ENCODE peak calls at places on chromosome 2, in five cellular contexts. N is K562, L is HepG2, F is GM12878, T is SK-N-SH. Z is an unnamed sample.

GRCh38 chr2:142815375-142815774 is 62.1 kb upstream of the KYNU start:
- DNase-seq in N (no peak), F (no peak), L (no peak), T (no peak), Z (no peak)

GRCh38 chr2:199603748-199604291 is 146.1 kb upstream of the SATB2 start:
- DNase-seq in N (no peak), L (no peak), F (no peak), T (peak), Z (no peak)

GRCh38 chr2:174158003-174158402 is 90.3 kb downstream of the OLA1 start:
- DNase-seq in L (peak), N (peak), F (peak), T (peak), Z (peak)

GRCh38 chr2:221926327-221926726 is 354.2 kb upstream of the EPHA4 start:
- DNase-seq in N (no peak), L (no peak), F (no peak), T (no peak), Z (no peak)

GRCh38 chr2:213232649-213233437 is 51.4 kb upstream of the SPAG16 start:
- DNase-seq in F (peak), T (no peak), L (no peak), N (no peak), Z (no peak)

GRCh38 chr2:54042908-54043620 is 72.3 kb upstream of the PSME4 start:
- DNase-seq in N (no peak), F (no peak), L (no peak), T (no peak), Z (no peak)

GRCh38 chr2:53202063-53202462 is 565.5 kb upstream of the CHAC2 start:
- DNase-seq in N (no peak), L (peak), F (no peak), T (no peak), Z (no peak)

GRCh38 chr2:12352891-12353290 is 363.8 kb upstream of the TRIB2 start:
- DNase-seq in F (no peak), T (no peak), L (no peak), N (no peak), Z (no peak)

GRCh38 chr2:224311226-224311625 is 90.7 kb downstream of the FAM124B start:
- DNase-seq in T (no peak), F (no peak), L (no peak), N (no peak), Z (no peak)

GRCh38 chr2:62197017-62197586 is 1.2 kb downstream of the B3GNT2 start:
- DNase-seq in N (no peak), F (no peak), T (peak), L (peak), Z (peak)

GRCh38 chr2:15633043-15633970 is 41.6 kb downstream of the DDX1 start:
- DNase-seq in N (no peak), T (no peak), F (no peak), L (no peak), Z (no peak)

GRCh38 chr2:18268400-18268799 is 292.1 kb downstream of the RDH14 start:
- DNase-seq in N (no peak), F (no peak), L (no peak), T (no peak), Z (no peak)

GRCh38 chr2:101337877-101338276 is 29.4 kb upstream of the RNF149 start:
- DNase-seq in T (no peak), L (no peak), F (no peak), N (no peak), Z (no peak)

GRCh38 chr2:140905078-140905781 is 1225.6 kb downstream of the LRP1B start:
- DNase-seq in T (no peak), F (no peak), N (no peak), L (no peak), Z (no peak)

GRCh38 chr2:133867131-133867530 is 298.9 kb upstream of the NCKAP5 start:
- DNase-seq in L (no peak), T (no peak), F (no peak), N (no peak), Z (no peak)

GRCh38 chr2:149872638-149873037 is 285.1 kb upstream of the MMADHC start:
- DNase-seq in T (no peak), N (no peak), L (no peak), F (no peak), Z (no peak)

GRCh38 chr2:11305958-11306357 is 38.5 kb downstream of the ROCK2 start:
- DNase-seq in L (no peak), F (no peak), N (no peak), T (no peak), Z (no peak)

GRCh38 chr2:120910956-120911951 is 175.6 kb downstream of the GLI2 start:
- DNase-seq in L (no peak), T (no peak), N (no peak), F (no peak), Z (no peak)

GRCh38 chr2:238082151-238082550 is 18.0 kb upstream of the ESPNL start:
- DNase-seq in T (no peak), L (no peak), F (no peak), N (no peak), Z (no peak)

GRCh38 chr2:240575101-240575965 is 7.0 kb downstream of the RNPEPL1 start:
- DNase-seq in T (no peak), F (no peak), L (no peak), N (no peak), Z (no peak)

GRCh38 chr2:65130440-65131175 is 702 bp upstream of the RAB1A start:
- DNase-seq in L (no peak), N (no peak), T (no peak), F (peak), Z (no peak)

GRCh38 chr2:224211821-224212220 is 172.7 kb upstream of the SERPINE2 start:
- DNase-seq in N (no peak), T (no peak), L (no peak), F (no peak), Z (no peak)

GRCh38 chr2:45439788-45440773 is 171.0 kb downstream of the SRBD1 start:
- DNase-seq in F (peak), L (peak), T (peak), N (peak), Z (no peak)

GRCh38 chr2:158191569-158191968 is 89.9 kb downstream of the UPP2 start:
- DNase-seq in L (peak), F (no peak), N (no peak), T (no peak), Z (no peak)
- TF ChIP-seq FOXM1 in L (no peak), F (no peak), N (no peak), T (no peak), Z (no peak)

GRCh38 chr2:98937906-98938305 is 1.9 kb upstream of the CRACDL start:
- DNase-seq in F (no peak), T (no peak), L (no peak), N (no peak), Z (no peak)

GRCh38 chr2:98935777-98936132 is 270 bp downstream of the CRACDL start:
- DNase-seq in N (no peak), L (no peak), F (no peak), T (no peak), Z (no peak)

GRCh38 chr2:98936917-98937351 is 909 bp upstream of the CRACDL start:
- DNase-seq in T (peak), F (no peak), N (no peak), L (no peak), Z (no peak)

GRCh38 chr2:98935111-98935770 is 784 bp downstream of the CRACDL start:
- DNase-seq in F (no peak), L (no peak), N (no peak), T (no peak), Z (no peak)

DNA sequence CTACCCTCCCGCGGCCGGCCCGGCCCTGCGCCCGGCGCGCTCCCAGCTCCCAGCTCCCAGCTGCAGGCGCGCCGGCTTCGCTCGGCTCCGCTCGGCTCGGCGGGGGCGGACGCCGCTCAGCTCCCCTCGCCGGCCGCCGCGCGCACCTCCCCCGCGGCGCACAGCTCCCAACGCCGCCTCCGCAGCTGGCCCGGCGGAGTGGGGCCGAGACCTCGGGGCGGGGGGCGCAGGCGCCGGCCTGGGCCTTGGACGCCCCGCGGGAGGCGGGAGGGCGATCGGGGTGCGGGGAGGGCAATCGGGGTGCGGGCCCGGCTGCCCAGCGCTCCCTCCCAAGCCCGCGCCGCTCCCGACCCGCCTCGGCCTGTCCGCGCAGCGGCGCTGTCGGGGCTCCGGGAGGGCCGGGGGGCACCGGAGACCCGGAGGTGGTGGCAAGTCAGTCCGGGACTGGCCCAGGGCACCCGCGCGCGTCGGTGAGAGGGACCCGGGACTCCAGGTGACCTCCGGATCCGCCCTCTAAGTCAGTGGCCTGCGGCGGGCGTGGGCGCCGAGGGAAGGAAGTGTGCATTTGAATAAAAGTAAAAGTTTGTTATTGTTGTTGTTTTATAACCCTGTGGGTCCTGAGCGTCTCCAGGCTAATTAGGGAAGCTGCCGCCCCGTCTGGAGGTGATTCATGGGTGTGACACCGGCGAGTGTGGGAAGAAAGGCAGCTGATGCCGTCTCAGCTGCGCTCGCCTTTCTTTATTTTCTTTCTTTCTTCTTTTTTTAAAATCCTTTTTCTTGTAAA is at the start of gene CRACDL:
- DNase-seq in F (no peak), L (no peak), T (peak), N (no peak), Z (peak)
- TF ChIP-seq FOXM1 in F (no peak), L (no peak), T (no peak), N (no peak), Z (no peak)

DNA sequence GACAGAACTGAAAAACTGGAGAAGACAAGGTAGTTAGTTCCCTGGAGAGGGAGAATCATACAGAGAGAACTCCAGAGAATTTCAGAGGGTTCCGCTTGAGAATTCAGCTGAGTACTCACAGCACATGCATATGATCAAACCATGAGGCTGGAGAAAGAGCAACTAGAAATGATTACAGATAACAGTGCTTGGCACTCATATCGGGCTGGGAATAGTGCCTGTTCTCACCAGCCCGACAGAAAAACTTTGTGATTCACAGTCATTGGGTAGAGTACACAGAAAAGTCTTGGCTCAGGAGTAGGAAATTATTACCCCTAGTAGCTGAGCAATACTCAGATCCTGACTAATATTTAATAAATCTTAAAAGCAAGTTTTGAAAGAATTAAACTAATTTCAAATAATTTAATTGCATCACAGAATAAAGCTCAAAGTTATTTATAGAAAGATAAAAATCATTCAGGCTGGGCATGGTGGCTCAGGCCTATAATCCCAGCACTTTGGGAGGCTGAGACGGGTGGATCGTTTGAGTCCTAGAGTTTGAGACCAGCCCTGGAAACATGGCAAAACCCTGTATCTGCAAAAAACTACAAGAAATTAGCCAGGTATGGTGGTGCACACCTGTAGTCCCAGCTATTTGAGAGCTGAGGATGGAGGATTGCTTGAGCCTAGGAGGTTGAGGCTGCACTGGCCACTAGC is 6.9 kb downstream of the WDPCP start:
- DNase-seq in N (no peak), F (no peak), T (no peak), L (no peak), Z (no peak)
- TF ChIP-seq FOXM1 in N (no peak), F (no peak), T (no peak), L (no peak), Z (no peak)

GRCh38 chr2:181070834-181071200 is 90.4 kb downstream of the UBE2E3 start:
- DNase-seq in T (no peak), F (no peak), N (no peak), L (no peak), Z (no peak)
- TF ChIP-seq FOXM1 in T (no peak), F (no peak), N (no peak), L (no peak), Z (no peak)